ENCODE peak calls at places on chromosomes 7 and 10, in six cellular contexts. S is breast epithelium; Y is CD4-positive, alpha-beta memory T cell; J is gastrocnemius medialis; D is neural progenitor cell; F is H9. K is an unnamed sample.

GRCh38 chr10:132697568-132698200 is 88.3 kb downstream of the NKX6-2 start:
- DNase-seq in J (no peak), Y (no peak), F (peak; percentile 10), S (no peak), D (no peak), K (no peak)

GRCh38 chr7:51138121-51139085 is 178.2 kb downstream of the COBL start:
- DNase-seq in S (no peak), F (no peak), D (no peak), J (no peak), Y (no peak), K (no peak)

GRCh38 chr10:5234106-5234877 is 37.7 kb downstream of the AKR1C4 start:
- DNase-seq in S (no peak), D (no peak), F (no peak), Y (no peak), J (peak; percentile 28), K (no peak)

GRCh38 chr10:43888551-43888950 is 239.9 kb upstream of the ZNF32 start:
- DNase-seq in J (no peak), S (no peak), F (no peak), D (no peak), Y (no peak), K (no peak)

GRCh38 chr7:34823650-34824258 is 165.7 kb downstream of the NPSR1 start:
- DNase-seq in D (peak; percentile 67), F (peak; percentile 46), J (no peak), Y (peak; percentile 36), S (no peak), K (peak; percentile 41)

GRCh38 chr7:20545016-20545415 is 70.5 kb upstream of the ABCB5 start:
- DNase-seq in Y (no peak), F (no peak), J (no peak), S (no peak), D (no peak), K (no peak)

GRCh38 chr7:104231054-104232046 is 23.5 kb upstream of the ORC5 start:
- DNase-seq in J (peak; percentile 16), D (peak; percentile 80), S (peak; percentile 18), F (peak; percentile 72), Y (peak; percentile 37), K (peak; percentile 10)

GRCh38 chr10:69089638-69090599 is 2.0 kb downstream of the SRGN start:
- DNase-seq in J (peak; percentile 18), Y (peak; percentile 92), F (no peak), D (no peak), S (peak; percentile 20), K (peak; percentile 82)

GRCh38 chr10:32367793-32368453 is 21.0 kb upstream of the EPC1 start:
- DNase-seq in S (no peak), J (peak; percentile 56), Y (peak; percentile 77), D (peak; percentile 67), F (peak; percentile 47), K (peak; percentile 76)

GRCh38 chr10:32371101-32371500 is 24.1 kb upstream of the EPC1 start:
- DNase-seq in S (no peak), Y (no peak), J (peak; percentile 33), D (no peak), F (no peak), K (no peak)

GRCh38 chr10:32366588-32366987 is 19.6 kb upstream of the EPC1 start:
- DNase-seq in J (no peak), D (no peak), S (no peak), F (no peak), Y (no peak), K (no peak)

GRCh38 chr10:32360884-32361283 is 13.9 kb upstream of the EPC1 start:
- DNase-seq in Y (no peak), J (no peak), F (no peak), D (no peak), S (no peak), K (no peak)

DNA sequence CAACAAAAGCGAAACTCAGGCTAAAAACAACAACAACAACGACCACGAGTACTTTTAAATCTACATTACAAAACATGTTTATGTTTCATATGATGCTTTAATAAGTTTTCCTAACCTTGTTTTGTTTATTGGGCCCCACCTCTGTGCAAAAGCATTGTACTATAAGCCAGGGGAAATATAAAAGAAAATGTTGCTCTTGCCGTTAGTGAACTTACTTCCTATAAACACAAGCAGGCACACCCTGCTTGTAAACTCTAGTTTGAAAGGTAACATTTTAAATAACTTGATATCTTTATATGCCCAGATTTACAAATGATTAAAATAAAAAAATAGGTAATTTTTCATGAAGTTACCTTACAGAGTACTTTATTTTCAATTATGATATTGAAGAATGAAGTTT is 19.2 kb upstream of the EPC1 start:
- DNase-seq in S (no peak), Y (no peak), F (no peak), J (no peak), D (no peak), K (no peak)
- H3K4me1 ChIP-seq in S (no peaks in the 10 kb centered on the region), Y (peaks cover 83% of the 10 kb centered on the region), F (no peaks in the 10 kb centered on the region), J (peaks cover 32% of the 10 kb centered on the region), D (no peaks in the 10 kb centered on the region), K (peaks cover 39% of the 10 kb centered on the region)

GRCh38 chr7:73895626-73896025 is 34.7 kb downstream of the TMEM270 start:
- DNase-seq in D (no peak), F (no peak), J (no peak), S (no peak), Y (no peak), K (no peak)
- H3K27ac ChIP-seq in D (no peak overlapping the region), F (no peak overlapping the region), J (peak overlapping the region; percentile 47), S (peak overlapping the region; percentile 30), Y (no peak overlapping the region), K (no peak overlapping the region)

GRCh38 chr7:153398789-153399553 is 639.4 kb downstream of the ACTR3B start:
- DNase-seq in S (no peak), J (no peak), F (no peak), D (no peak), Y (no peak), K (no peak)

GRCh38 chr7:153397906-153398305 is 638.4 kb downstream of the ACTR3B start:
- DNase-seq in F (no peak), J (no peak), Y (no peak), S (no peak), D (no peak), K (no peak)

GRCh38 chr7:153398370-153398769 is 638.8 kb downstream of the ACTR3B start:
- DNase-seq in D (no peak), Y (no peak), S (no peak), J (no peak), F (no peak), K (no peak)

GRCh38 chr7:153396475-153396874 is 636.9 kb downstream of the ACTR3B start:
- DNase-seq in S (no peak), F (no peak), J (no peak), D (no peak), Y (no peak), K (no peak)

DNA sequence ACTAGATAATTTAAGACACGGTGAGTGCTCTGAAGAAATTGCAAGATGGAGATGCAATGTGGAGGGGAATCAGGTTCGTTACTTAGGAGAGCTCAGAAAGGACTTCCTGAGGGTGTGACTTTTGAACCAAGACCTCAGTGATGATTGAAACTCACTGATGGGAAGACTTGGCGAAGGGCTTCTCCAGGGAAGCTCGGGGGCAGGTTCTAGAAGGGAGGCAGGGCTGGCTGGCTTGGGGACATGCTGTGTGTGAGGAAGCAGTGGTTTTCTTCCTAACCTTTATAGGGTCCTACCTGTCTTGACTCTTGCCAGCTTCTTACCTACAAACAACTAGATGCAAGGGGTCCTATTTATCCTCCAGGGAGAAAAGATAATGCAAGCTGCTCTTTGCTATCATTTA is 637.9 kb downstream of the ACTR3B start:
- DNase-seq in Y (no peak), S (no peak), F (no peak), D (no peak), J (no peak), K (no peak)
- H3K9me3 ChIP-seq in Y (no peaks in the 10 kb centered on the region), S (no peaks in the 10 kb centered on the region), F (peaks cover 52% of the 10 kb centered on the region), D (peaks cover 28% of the 10 kb centered on the region), J (no peaks in the 10 kb centered on the region), K (no peaks in the 10 kb centered on the region)

DNA sequence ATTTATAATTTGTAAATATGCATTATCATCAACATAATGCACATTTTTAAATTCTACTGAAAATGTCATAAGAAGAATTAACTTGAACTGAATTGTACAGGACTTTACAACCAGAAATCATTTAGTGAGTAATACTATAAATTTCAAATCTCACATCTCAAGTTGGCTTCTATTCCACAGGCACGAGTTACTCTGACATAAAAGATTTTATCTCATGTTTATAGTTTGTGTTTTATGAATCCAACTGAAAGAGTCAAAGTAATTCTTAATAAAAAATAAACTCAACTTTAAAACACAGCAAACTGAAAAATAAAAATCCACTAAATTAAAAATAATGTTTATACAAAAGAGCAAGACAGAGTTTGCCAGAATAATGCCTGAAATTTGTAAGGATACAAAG is 129.2 kb downstream of the CD36 start:
- DNase-seq in Y (no peak), J (no peak), D (no peak), F (no peak), S (no peak), K (no peak)
- H3K4me1 ChIP-seq in Y (no peaks in the 10 kb centered on the region), J (peaks cover 4% of the 10 kb centered on the region), D (peaks cover 20% of the 10 kb centered on the region), F (peaks cover 2% of the 10 kb centered on the region), S (no peaks in the 10 kb centered on the region), K (no peaks in the 10 kb centered on the region)

DNA sequence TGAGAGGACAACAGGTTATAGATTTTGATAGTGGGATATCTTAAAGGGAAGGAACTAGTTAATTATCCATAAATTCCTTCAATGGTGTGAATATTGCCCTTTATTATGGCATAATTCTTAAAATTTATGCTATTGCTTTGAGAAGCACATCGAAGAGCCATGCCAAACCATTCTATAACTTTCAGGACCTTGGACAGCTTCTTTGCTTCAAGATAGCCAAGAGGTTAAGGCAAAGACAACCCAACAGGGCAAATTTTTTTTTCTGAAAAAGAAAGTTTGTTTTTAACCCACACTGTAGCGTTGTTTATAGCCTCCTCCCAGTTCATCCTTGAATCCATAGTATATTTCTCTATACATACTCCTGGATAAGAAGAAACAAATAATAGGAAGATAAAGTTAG is 103.2 kb downstream of the NRG3 start:
- DNase-seq in Y (no peak), J (no peak), F (no peak), S (no peak), D (peak; percentile 78), K (no peak)
- H3K27ac ChIP-seq in Y (no peak overlapping the region), J (no peak overlapping the region), F (no peak overlapping the region), S (no peak overlapping the region), D (no peak overlapping the region), K (no peak overlapping the region)

DNA sequence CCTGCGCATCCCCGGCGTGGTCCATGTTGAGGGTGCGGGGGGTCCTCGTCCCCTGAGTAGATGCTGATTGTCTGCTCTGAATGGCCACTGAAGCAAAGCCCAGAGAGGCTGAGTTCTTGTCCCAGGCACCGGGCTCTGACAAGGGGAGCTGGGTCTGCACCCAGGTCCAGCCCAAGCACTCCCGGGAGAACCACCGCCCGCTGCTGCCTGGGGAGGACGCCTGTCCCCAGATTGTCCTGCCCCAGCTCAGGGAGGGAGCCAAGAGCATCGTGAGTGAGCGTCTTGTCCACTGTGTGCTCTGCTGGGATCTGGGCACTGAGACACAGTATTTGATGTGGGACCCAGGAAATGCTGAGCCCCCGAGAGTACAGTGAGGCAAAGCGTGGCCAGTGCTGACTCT is 143.8 kb downstream of the DNAJB6 start:
- DNase-seq in Y (no peak), J (peak; percentile 6), D (no peak), S (no peak), F (peak; percentile 24), K (no peak)
- H3K9me3 ChIP-seq in Y (no peaks in the 10 kb centered on the region), J (no peaks in the 10 kb centered on the region), D (no peaks in the 10 kb centered on the region), S (no peaks in the 10 kb centered on the region), F (no peaks in the 10 kb centered on the region), K (no peaks in the 10 kb centered on the region)

K was measured in naive thymus-derived CD4-positive, alpha-beta T cell.